ENCODE peak calls at places on chromosome 3, in eight cellular contexts. H is fibroblast of lung, A is lung, W is MM.1S, S is tibial artery, O is esophagus squamous epithelium, P is lower lobe of right lung, X is endothelial cell of umbilical vein. Z is an unnamed sample.

GRCh38 chr3:150307862-150308261 is 100.2 kb upstream of the TSC22D2 start:
- DNase-seq in H (no peak), A (no peak), W (no peak), S (no peak), O (no peak), P (no peak), X (no peak), Z (no peak)

GRCh38 chr3:61080737-61081445 is 170.4 kb downstream of the FHIT start:
- DNase-seq in H (no peak), A (no peak), W (no peak), S (no peak), O (no peak), P (no peak), X (no peak), Z (no peak)

GRCh38 chr3:17424137-17424536 is 318.3 kb downstream of the TBC1D5 start:
- DNase-seq in H (no peak), A (no peak), W (no peak), S (no peak), O (no peak), P (no peak), X (no peak), Z (no peak)

GRCh38 chr3:60114191-60114590 is 1064.4 kb upstream of the CFAP20DC start:
- DNase-seq in H (no peak), A (no peak), W (no peak), S (no peak), O (no peak), P (no peak), X (no peak), Z (no peak)

GRCh38 chr3:136193273-136194043 is 2.7 kb downstream of the MSL2 start:
- DNase-seq in H (no peak), A (no peak), W (peak; percentile 34), S (no peak), O (no peak), P (no peak), X (peak; percentile 48), Z (no peak)

GRCh38 chr3:49415931-49416601 is 3.8 kb downstream of the TCTA start:
- DNase-seq in H (no peak), A (no peak), W (peak; percentile 76), S (no peak), O (no peak), P (no peak), X (no peak), Z (no peak)

GRCh38 chr3:146131616-146132410 is 29.2 kb downstream of the PLOD2 start:
- DNase-seq in H (peak; percentile 98), A (no peak), W (no peak), S (no peak), O (no peak), P (no peak), X (no peak), Z (no peak)

GRCh38 chr3:104885214-104885814 is 481.4 kb upstream of the ALCAM start:
- DNase-seq in H (peak; percentile 66), A (no peak), W (no peak), S (no peak), O (no peak), P (no peak), X (no peak), Z (no peak)

GRCh38 chr3:65604863-65605526 is 433.7 kb downstream of the MAGI1 start:
- DNase-seq in H (peak; percentile 83), A (no peak), W (no peak), S (no peak), O (no peak), P (no peak), X (peak; percentile 48), Z (no peak)

GRCh38 chr3:178245385-178245778 is 290.9 kb upstream of the KCNMB2 start:
- DNase-seq in H (peak; percentile 50), A (no peak), W (peak; percentile 26), S (no peak), O (no peak), P (no peak), X (no peak), Z (no peak)

GRCh38 chr3:173055228-173055933 is 85.7 kb downstream of the SPATA16 start:
- DNase-seq in H (no peak), A (no peak), W (no peak), S (no peak), O (no peak), P (no peak), X (no peak), Z (no peak)

GRCh38 chr3:99439892-99440291 is 198.5 kb upstream of the COL8A1 start:
- DNase-seq in H (peak; percentile 28), A (no peak), W (no peak), S (no peak), O (no peak), P (no peak), X (no peak), Z (no peak)

GRCh38 chr3:65953881-65954733 is 84.6 kb downstream of the MAGI1 start:
- DNase-seq in H (peak; percentile 55), A (peak; percentile 57), W (no peak), S (peak; percentile 73), O (no peak), P (peak; percentile 55), X (peak; percentile 70), Z (no peak)

GRCh38 chr3:182081096-182081495 is 369.4 kb downstream of the SOX2 start:
- DNase-seq in H (no peak), A (no peak), W (no peak), S (no peak), O (no peak), P (no peak), X (no peak), Z (no peak)

GRCh38 chr3:161310649-161311423 is 60.5 kb downstream of the SPTSSB start:
- DNase-seq in H (no peak), A (no peak), W (peak; percentile 80), S (no peak), O (no peak), P (no peak), X (no peak), Z (no peak)

GRCh38 chr3:25468866-25469319 is 40.8 kb downstream of the RARB start:
- DNase-seq in H (peak; percentile 72), A (no peak), W (no peak), S (peak; percentile 87), O (no peak), P (no peak), X (peak; percentile 40), Z (peak; percentile 80)

GRCh38 chr3:135165260-135165659 is 370.2 kb downstream of the EPHB1 start:
- DNase-seq in H (no peak), A (no peak), W (no peak), S (no peak), O (no peak), P (no peak), X (no peak), Z (no peak)

GRCh38 chr3:24137958-24138875 is 193.1 kb downstream of the NR1D2 start:
- DNase-seq in H (no peak), A (no peak), W (peak; percentile 94), S (no peak), O (no peak), P (no peak), X (no peak), Z (no peak)

GRCh38 chr3:61811652-61812051 is 250.3 kb downstream of the PTPRG start:
- DNase-seq in H (no peak), A (no peak), W (no peak), S (no peak), O (no peak), P (no peak), X (no peak), Z (no peak)

GRCh38 chr3:60582285-60582684 is 669.0 kb downstream of the FHIT start:
- DNase-seq in H (peak; percentile 24), A (no peak), W (no peak), S (no peak), O (no peak), P (no peak), X (no peak), Z (no peak)

GRCh38 chr3:20683912-20684311 is 497.9 kb upstream of the SGO1 start:
- DNase-seq in H (peak; percentile 92), A (no peak), W (no peak), S (peak; percentile 63), O (no peak), P (no peak), X (peak; percentile 28), Z (no peak)

GRCh38 chr3:169790687-169791429 is 17.7 kb downstream of the MYNN start:
- DNase-seq in H (peak; percentile 40), A (no peak), W (no peak), S (no peak), O (no peak), P (no peak), X (no peak), Z (no peak)

GRCh38 chr3:85586018-85586417 is 627.2 kb downstream of the CADM2 start:
- DNase-seq in H (no peak), A (no peak), W (no peak), S (no peak), O (no peak), P (no peak), X (no peak), Z (no peak)

GRCh38 chr3:101159478-101159877 is 160.9 kb downstream of the IMPG2 start:
- DNase-seq in H (no peak), A (no peak), W (no peak), S (no peak), O (no peak), P (no peak), X (no peak), Z (no peak)
- TF ChIP-seq CTCF in H (no peak), A (no peak), W (no peak), S (no peak), O (no peak), P (no peak), X (no peak), Z (no peak)

DNA sequence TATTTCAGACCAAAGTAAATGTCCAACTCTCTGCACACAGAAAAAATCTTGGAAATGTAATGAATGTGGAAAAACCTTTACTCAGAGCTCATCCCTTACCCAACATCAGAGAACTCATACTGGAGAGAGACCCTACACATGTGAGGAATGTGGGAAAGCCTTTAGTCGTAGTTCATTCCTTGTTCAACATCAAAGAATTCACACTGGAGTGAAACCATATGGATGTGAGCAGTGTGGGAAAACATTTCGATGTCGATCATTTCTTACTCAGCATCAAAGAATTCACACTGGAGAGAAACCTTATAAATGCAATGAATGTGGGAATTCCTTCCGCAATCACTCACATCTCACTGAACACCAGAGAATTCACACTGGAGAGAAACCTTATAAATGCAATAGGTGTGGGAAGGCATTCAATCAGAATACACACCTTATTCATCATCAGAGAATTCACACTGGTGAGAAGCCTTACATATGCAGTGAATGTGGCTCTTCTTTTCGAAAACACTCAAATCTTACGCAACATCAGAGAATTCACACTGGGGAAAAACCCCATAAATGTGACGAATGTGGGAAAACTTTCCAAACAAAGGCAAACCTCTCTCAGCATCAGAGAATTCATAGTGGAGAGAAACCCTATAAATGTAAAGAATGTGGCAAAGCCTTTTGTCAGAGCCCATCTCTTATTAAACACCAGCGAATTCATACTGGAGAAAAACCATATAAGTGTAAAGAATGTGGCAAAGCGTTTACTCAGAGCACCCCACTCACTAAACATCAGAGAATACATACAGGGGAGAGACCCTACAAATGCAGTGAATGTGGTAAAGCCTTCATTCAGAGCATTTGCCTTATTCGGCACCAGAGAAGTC is 8.0 kb upstream of the ZNF501 start:
- DNase-seq in H (peak; percentile 20), A (no peak), W (no peak), S (no peak), O (no peak), P (no peak), X (no peak), Z (no peak)
- H3K9me3 ChIP-seq in H (peaks cover 6% of the 10 kb centered on the region), A (peaks cover 35% of the 10 kb centered on the region), W (no peaks in the 10 kb centered on the region), S (peaks cover 85% of the 10 kb centered on the region), O (peaks cover 86% of the 10 kb centered on the region), P (peaks cover 100% of the 10 kb centered on the region), X (peaks cover 34% of the 10 kb centered on the region), Z (peaks cover 9% of the 10 kb centered on the region)

GRCh38 chr3:56784452-56785001 is 17.2 kb downstream of the ARHGEF3 start:
- DNase-seq in H (no peak), A (no peak), W (no peak), S (no peak), O (no peak), P (no peak), X (no peak), Z (no peak)
- TF ChIP-seq CTCF in H (no peak), A (no peak), W (no peak), S (no peak), O (no peak), P (no peak), X (no peak), Z (no peak)

GRCh38 chr3:72421786-72422185 is 426.5 kb downstream of the SHQ1 start:
- DNase-seq in H (no peak), A (no peak), W (no peak), S (no peak), O (no peak), P (no peak), X (no peak), Z (no peak)
- H3K9me3 ChIP-seq in H (no peaks in the 10 kb centered on the region), A (peaks cover 3% of the 10 kb centered on the region), W (no peaks in the 10 kb centered on the region), S (no peaks in the 10 kb centered on the region), O (no peaks in the 10 kb centered on the region), P (peaks cover 12% of the 10 kb centered on the region), X (no peaks in the 10 kb centered on the region), Z (no peaks in the 10 kb centered on the region)

Z was measured in uterus.